ENCODE peak calls at places on chromosome 19, in ten cellular contexts. Z, G, C, D, X, E, B, R, Q and M are unnamed samples.

GRCh38 chr19:48928164-48929005 is 5.1 kb upstream of the DHDH start:
- DNase-seq in Z (no peak), Q (no peak), C (peak; percentile 76), B (no peak), D (no peak), X (no peak), E (no peak), R (peak; percentile 35), G (no peak), M (no peak)

GRCh38 chr19:15125232-15126067 is 18.2 kb downstream of the SYDE1 start:
- DNase-seq in E (peak; percentile 96), C (peak; percentile 99), R (peak; percentile 92), Q (peak; percentile 90), D (peak; percentile 90), X (peak; percentile 99), B (peak; percentile 98), G (peak; percentile 99), Z (peak; percentile 97), M (peak; percentile 98)

GRCh38 chr19:21468791-21469190 is 36.6 kb upstream of the ZNF429 start:
- DNase-seq in Z (no peak), C (no peak), B (no peak), D (no peak), X (no peak), Q (no peak), G (no peak), R (no peak), E (no peak), M (no peak)

GRCh38 chr19:16649734-16650133 is 10.2 kb downstream of the SMIM7 start:
- DNase-seq in E (no peak), X (peak; percentile 58), G (no peak), Z (no peak), C (no peak), D (no peak), R (no peak), Q (no peak), B (no peak), M (no peak)

GRCh38 chr19:31283701-31284100 is 65.5 kb downstream of the TSHZ3 start:
- DNase-seq in Z (no peak), Q (no peak), G (no peak), R (no peak), X (no peak), E (no peak), D (no peak), C (no peak), B (no peak), M (no peak)

GRCh38 chr19:51547397-51548212 is 16.1 kb upstream of the SIGLEC6 start:
- DNase-seq in X (no peak), D (no peak), Q (no peak), R (no peak), C (no peak), E (no peak), G (no peak), B (no peak), Z (no peak), M (no peak)

GRCh38 chr19:11418518-11419506 is at the start of gene RGL3:
- DNase-seq in E (no peak), R (no peak), Z (no peak), G (no peak), C (peak; percentile 33), B (peak; percentile 89), X (peak; percentile 81), D (peak; percentile 69), Q (no peak), M (no peak)

GRCh38 chr19:10895363-10895762 is 24.0 kb downstream of the CARM1 start:
- DNase-seq in D (no peak), B (peak; percentile 47), E (no peak), Q (no peak), Z (no peak), X (no peak), G (no peak), C (no peak), R (no peak), M (no peak)

GRCh38 chr19:5049561-5049960 is 80.6 kb downstream of the KDM4B start:
- DNase-seq in Z (no peak), R (no peak), D (no peak), C (no peak), E (no peak), X (no peak), Q (no peak), B (no peak), G (no peak), M (no peak)